ENCODE peak calls at places on chromosomes 3 and 15, in four cellular contexts. G, N, M and H are unnamed samples.

GRCh38 chr3:48897401-48898376 is 993 bp downstream of the SLC25A20 start:
- DNase-seq in G (no peak), N (no peak), M (no peak), H (no peak)

GRCh38 chr3:65466300-65466988 is 572.3 kb downstream of the MAGI1 start:
- DNase-seq in G (peak; percentile 72), N (no peak), M (peak; percentile 61), H (peak; percentile 86)

GRCh38 chr3:140233702-140234101 is 298.7 kb downstream of the CLSTN2 start:
- DNase-seq in G (no peak), N (no peak), M (no peak), H (no peak)

GRCh38 chr3:140896997-140897396 is 44.6 kb upstream of the SLC25A36 start:
- DNase-seq in G (no peak), N (no peak), M (no peak), H (no peak)

GRCh38 chr3:109804697-109805096 is 467.4 kb upstream of the DPPA4 start:
- DNase-seq in G (no peak), N (no peak), M (no peak), H (no peak)

GRCh38 chr3:197889204-197889930 is 60.6 kb upstream of the RPL35A start:
- DNase-seq in G (no peak), N (no peak), M (peak; percentile 49), H (peak; percentile 75)

GRCh38 chr15:65189102-65189740 is 4.1 kb upstream of the CLPX start:
- DNase-seq in G (peak; percentile 59), N (peak; percentile 67), M (peak; percentile 56), H (peak; percentile 78)

GRCh38 chr3:129344540-129345220 is 66.0 kb downstream of the HMCES start:
- DNase-seq in G (peak; percentile 87), N (no peak), M (peak; percentile 86), H (peak; percentile 93)

GRCh38 chr15:71186971-71187960 is 72.0 kb downstream of the THSD4 start:
- DNase-seq in G (no peak), N (no peak), M (peak; percentile 29), H (no peak)

GRCh38 chr3:195893916-195894315 is 14.4 kb downstream of the TNK2 start:
- DNase-seq in G (no peak), N (no peak), M (no peak), H (no peak)

GRCh38 chr15:91946914-91947313 is 93.4 kb downstream of the SLCO3A1 start:
- DNase-seq in G (peak; percentile 46), N (no peak), M (no peak), H (peak; percentile 73)

GRCh38 chr15:48641416-48641815 is 4.1 kb downstream of the FBN1 start:
- DNase-seq in G (no peak), N (peak; percentile 47), M (no peak), H (no peak)

GRCh38 chr3:39178553-39178952 is 13.8 kb downstream of the XIRP1 start:
- DNase-seq in G (no peak), N (peak; percentile 77), M (no peak), H (peak; percentile 74)

GRCh38 chr3:39180183-39180545 is 12.2 kb downstream of the XIRP1 start:
- DNase-seq in G (no peak), N (no peak), M (no peak), H (no peak)

GRCh38 chr3:39180546-39181346 is 11.6 kb downstream of the XIRP1 start:
- DNase-seq in G (peak; percentile 94), N (peak; percentile 54), M (peak; percentile 94), H (peak; percentile 96)

GRCh38 chr3:39176025-39176714 is 16.2 kb downstream of the XIRP1 start:
- DNase-seq in G (no peak), N (no peak), M (no peak), H (no peak)

GRCh38 chr3:39177708-39178332 is 14.6 kb downstream of the XIRP1 start:
- DNase-seq in G (peak; percentile 90), N (peak; percentile 97), M (peak; percentile 84), H (peak; percentile 94)
- H2BK15ac ChIP-seq in G (no peak overlapping the region), N (peak overlapping the region; percentile 85), M (no peak overlapping the region), H (peak overlapping the region; percentile 45)

DNA sequence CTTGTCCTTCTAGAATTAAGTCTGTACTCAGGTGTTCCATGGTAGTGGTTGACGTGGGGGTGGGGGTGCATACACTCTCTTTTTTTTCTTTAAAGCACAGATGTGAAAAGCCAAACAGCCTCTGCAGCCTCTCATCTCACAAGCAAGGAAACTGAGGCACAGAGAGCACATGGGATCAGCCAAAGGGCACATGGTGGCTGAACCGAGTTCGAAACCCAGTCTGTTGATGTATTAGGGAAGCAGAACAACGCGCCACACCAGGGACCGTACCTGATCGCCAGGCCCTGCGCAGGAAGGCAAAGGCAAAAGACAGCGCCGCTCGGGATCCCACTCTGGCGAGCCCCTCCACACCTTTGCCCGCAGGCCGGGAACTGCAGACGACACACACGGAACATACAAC is 47.3 kb downstream of the HERC2 start:
- DNase-seq in G (no peak), N (no peak), M (no peak), H (no peak)
- H3K23ac ChIP-seq in G (no peak overlapping the region), N (no peak overlapping the region), M (no peak overlapping the region), H (no peak overlapping the region)

GRCh38 chr3:127718244-127718915 is 45.6 kb downstream of the ABTB1 start:
- DNase-seq in G (no peak), N (no peak), M (no peak), H (no peak)
- H4K5ac ChIP-seq in G (no peak overlapping the region), N (no peak overlapping the region), M (no peak overlapping the region), H (no peak overlapping the region)

GRCh38 chr15:34607832-34608231 is 24.4 kb upstream of the GOLGA8B start:
- DNase-seq in G (no peak), N (no peak), M (no peak), H (no peak)
- H2BK15ac ChIP-seq in G (no peak overlapping the region), N (no peak overlapping the region), M (no peak overlapping the region), H (no peak overlapping the region)

GRCh38 chr3:138964264-138964663 is 17.2 kb downstream of the FOXL2NB start:
- DNase-seq in G (no peak), N (no peak), M (no peak), H (no peak)
- H3K23ac ChIP-seq in G (no peak overlapping the region), N (no peak overlapping the region), M (no peak overlapping the region), H (no peak overlapping the region)

GRCh38 chr15:94780108-94780507 is 548.7 kb downstream of the MCTP2 start:
- DNase-seq in G (no peak), N (no peak), M (no peak), H (no peak)
- H4K5ac ChIP-seq in G (no peak overlapping the region), N (no peak overlapping the region), M (no peak overlapping the region), H (no peak overlapping the region)

GRCh38 chr3:134356411-134357040 is 17.7 kb downstream of the AMOTL2 start:
- DNase-seq in G (no peak), N (no peak), M (no peak), H (no peak)

GRCh38 chr3:134357914-134358811 is 16.1 kb downstream of the AMOTL2 start:
- DNase-seq in G (peak; percentile 73), N (peak; percentile 96), M (no peak), H (peak; percentile 98)

GRCh38 chr3:134355416-134355815 is 18.8 kb downstream of the AMOTL2 start:
- DNase-seq in G (no peak), N (no peak), M (no peak), H (no peak)

GRCh38 chr3:134359121-134360010 is 14.9 kb downstream of the AMOTL2 start:
- DNase-seq in G (no peak), N (no peak), M (no peak), H (no peak)

DNA sequence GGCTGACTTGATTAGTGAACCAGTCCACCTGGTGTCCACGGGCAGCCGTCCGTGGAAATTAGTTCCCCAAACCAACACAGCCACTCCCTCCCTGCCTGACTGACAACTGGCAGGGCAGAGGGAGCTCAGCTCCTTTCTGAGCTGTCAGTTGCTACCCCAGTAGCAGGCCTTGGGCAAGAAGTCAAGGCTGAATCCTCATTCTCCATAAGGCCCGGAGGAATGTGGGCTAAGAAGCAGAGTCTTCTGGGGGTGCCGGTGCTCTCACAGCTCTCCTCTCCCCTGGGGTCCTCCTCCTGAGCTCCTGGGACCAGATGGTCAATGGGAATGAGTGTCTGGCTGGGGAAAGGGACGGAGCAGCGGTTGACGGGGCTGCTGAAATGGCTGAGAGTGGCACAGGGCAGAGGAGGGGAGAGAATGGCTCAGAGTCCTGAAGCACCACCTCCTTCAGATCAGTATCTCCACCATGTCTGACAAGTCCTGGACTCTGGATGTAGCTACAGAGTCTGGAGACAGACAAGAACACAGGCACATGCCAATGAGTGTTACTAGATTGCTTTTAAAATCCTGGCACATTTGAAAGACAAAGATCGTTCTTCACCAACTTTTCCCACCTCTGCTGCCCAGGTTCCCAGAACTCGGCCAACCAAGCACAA is 16.9 kb downstream of the AMOTL2 start:
- DNase-seq in G (no peak), N (no peak), M (no peak), H (no peak)
- H2BK15ac ChIP-seq in G (no peak overlapping the region), N (peak overlapping the region; percentile 78), M (no peak overlapping the region), H (no peak overlapping the region)